ENCODE peak calls at places on chromosomes 13 and 19, in five cellular contexts. V is neural progenitor cell, Y is fibroblast of lung, T is PC-3, P is hepatocyte. O is an unnamed sample. For H3K9me3, the result is how much of the 10 kb centered on the place peaks cover.

GRCh38 chr13:32852568-32852967 is 163.7 kb upstream of the KL start:
- DNase-seq in Y (peak), P (no peak), T (peak), V (no peak), O (no peak)

GRCh38 chr19:2157452-2157851 is 6.1 kb upstream of the AP3D1 start:
- DNase-seq in P (no peak), T (no peak), V (no peak), Y (no peak), O (no peak)

GRCh38 chr13:102295316-102296048 is 106.4 kb downstream of the FGF14 start:
- DNase-seq in T (no peak), V (no peak), P (no peak), Y (peak), O (no peak)

GRCh38 chr13:24076124-24076523 is 84.4 kb upstream of the SPATA13 start:
- DNase-seq in T (peak), P (peak), Y (no peak), V (no peak), O (no peak)

GRCh38 chr13:97567510-97568243 is 133.7 kb downstream of the RAP2A start:
- DNase-seq in V (no peak), T (peak), Y (peak), P (peak), O (no peak)

GRCh38 chr13:102399791-102400618 is 1.8 kb downstream of the FGF14 start:
- DNase-seq in V (peak), P (no peak), Y (peak), T (no peak), O (no peak)

GRCh38 chr19:43957891-43958290 is 6.9 kb downstream of the ZNF221 start:
- DNase-seq in P (peak), Y (peak), V (no peak), T (no peak), O (no peak)

GRCh38 chr13:99642841-99643240 is 141.6 kb downstream of the TM9SF2 start:
- DNase-seq in V (no peak), P (no peak), Y (no peak), T (no peak), O (no peak)

GRCh38 chr13:108915634-108916497 is 286.5 kb downstream of the MYO16 start:
- DNase-seq in Y (peak), V (no peak), P (peak), T (peak), O (no peak)

GRCh38 chr13:113460064-113460555 is 6.8 kb upstream of the ADPRHL1 start:
- DNase-seq in T (no peak), V (no peak), P (no peak), Y (no peak), O (no peak)

GRCh38 chr19:45346449-45346848 is 5.9 kb downstream of the KLC3 start:
- DNase-seq in P (no peak), T (no peak), Y (no peak), V (peak), O (no peak)

GRCh38 chr13:50236898-50237318 is 221.7 kb downstream of the KCNRG start:
- DNase-seq in T (no peak), V (no peak), Y (no peak), P (no peak), O (no peak)

GRCh38 chr13:36736119-36736726 is 62.4 kb downstream of the SERTM1 start:
- DNase-seq in V (peak), Y (peak), T (peak), P (peak), O (peak)

GRCh38 chr19:45514376-45515051 is 7.2 kb downstream of the VASP start:
- DNase-seq in T (no peak), P (peak), Y (no peak), V (no peak), O (no peak)

GRCh38 chr13:31227063-31227462 is 27.3 kb downstream of the B3GLCT start:
- DNase-seq in T (peak), V (no peak), Y (no peak), P (no peak), O (no peak)

GRCh38 chr19:35144600-35145436 is 1.8 kb downstream of the FXYD7 start:
- DNase-seq in T (peak), Y (no peak), P (peak), V (peak), O (no peak)

GRCh38 chr13:107461751-107462150 is 753.6 kb downstream of the LIG4 start:
- DNase-seq in T (no peak), V (no peak), P (no peak), Y (peak), O (no peak)

GRCh38 chr13:101545521-101545920 is 93.0 kb downstream of the ITGBL1 start:
- DNase-seq in V (no peak), Y (peak), P (no peak), T (peak), O (no peak)

GRCh38 chr13:76266566-76266965 is 619.6 kb downstream of the KCTD12 start:
- DNase-seq in T (no peak), V (no peak), P (no peak), Y (peak), O (no peak)

GRCh38 chr19:45202637-45203036 is 24.1 kb downstream of the BLOC1S3 start:
- DNase-seq in P (no peak), T (no peak), Y (no peak), V (no peak), O (no peak)

GRCh38 chr13:69623973-69624372 is 483.7 kb upstream of the ATXN8OS start:
- DNase-seq in Y (no peak), T (no peak), P (no peak), V (no peak), O (no peak)

GRCh38 chr19:55647732-55648656 is at the start of gene CCDC106:
- DNase-seq in P (peak), T (peak), V (peak), Y (peak), O (no peak)

GRCh38 chr13:103218253-103218652 is 152.0 kb upstream of the SLC10A2 start:
- DNase-seq in Y (peak), P (no peak), V (no peak), T (peak), O (no peak)

GRCh38 chr13:26941345-26942174 is 181.0 kb upstream of the GPR12 start:
- DNase-seq in Y (peak), P (peak), T (peak), V (no peak), O (no peak)

GRCh38 chr13:36363464-36363863 is 17.3 kb upstream of the SPART start:
- DNase-seq in P (no peak), T (no peak), Y (no peak), V (no peak), O (no peak)

GRCh38 chr19:34475026-34475974 is 6.3 kb upstream of the WTIP start:
- DNase-seq in V (no peak), P (peak), T (peak), Y (peak), O (no peak)

GRCh38 chr13:79501538-79502232 is 20.7 kb downstream of the NDFIP2 start:
- DNase-seq in Y (no peak), T (peak), P (no peak), V (no peak), O (no peak)

GRCh38 chr19:1651548-1652394 is 644 bp downstream of the TCF3 start:
- DNase-seq in T (no peak), P (peak), Y (peak), V (peak), O (no peak)

GRCh38 chr13:27709779-27710178 is 82.5 kb upstream of the GSX1 start:
- DNase-seq in P (no peak), Y (no peak), T (no peak), V (no peak), O (no peak)

GRCh38 chr13:44758595-44759221 is 182.6 kb upstream of the TSC22D1 start:
- DNase-seq in V (no peak), P (peak), T (peak), Y (peak), O (no peak)

GRCh38 chr13:45331123-45331619 is 9.8 kb downstream of the TPT1 start:
- DNase-seq in Y (no peak), T (no peak), P (no peak), V (no peak), O (no peak)

GRCh38 chr13:111664060-111664459 is 343.6 kb downstream of the TEX29 start:
- DNase-seq in P (no peak), Y (no peak), T (no peak), V (no peak), O (no peak)

GRCh38 chr19:53365899-53366493 is 491 bp downstream of the ZNF525 start:
- DNase-seq in P (peak), V (peak), T (peak), Y (no peak), O (no peak)

DNA sequence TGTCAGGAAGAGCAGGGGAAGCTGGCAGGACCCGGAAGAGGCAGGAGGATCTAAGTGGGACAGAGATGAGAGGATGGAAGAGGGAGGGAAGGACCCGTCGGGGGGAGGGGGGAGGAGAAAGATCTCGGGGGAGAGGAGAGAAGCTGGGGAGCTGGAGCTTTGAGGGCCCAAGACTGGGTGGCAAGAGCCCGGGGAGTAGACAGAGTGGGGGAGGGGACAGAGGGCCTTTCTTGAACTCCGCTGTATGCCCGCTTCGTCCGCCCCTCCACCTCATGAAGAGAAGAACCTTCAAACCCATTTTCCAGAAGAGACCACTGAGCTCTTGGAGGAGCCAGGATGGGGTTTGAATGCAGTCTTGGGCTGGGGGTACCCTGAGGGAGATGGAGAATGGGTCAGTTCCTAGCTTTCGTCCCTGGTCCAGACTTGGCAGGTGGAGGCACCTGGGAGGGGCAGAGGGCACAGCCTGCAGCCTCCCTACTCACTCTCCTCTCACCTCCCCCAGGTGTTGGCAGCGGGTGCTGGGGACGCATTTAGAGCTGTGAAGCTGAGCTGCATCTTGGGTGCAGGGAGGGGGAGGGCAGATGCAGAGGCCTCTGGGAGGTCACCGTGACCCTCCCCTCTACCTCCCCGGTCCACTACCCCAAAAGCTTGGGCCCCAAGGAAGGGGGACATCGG is 925 bp upstream of the LRRC4B start:
- DNase-seq in V (no peak), Y (no peak), T (no peak), P (no peak), O (no peak)
- TF ChIP-seq EZH2 in V (no peak), Y (no peak), T (no peak), P (no peak), O (no peak)

DNA sequence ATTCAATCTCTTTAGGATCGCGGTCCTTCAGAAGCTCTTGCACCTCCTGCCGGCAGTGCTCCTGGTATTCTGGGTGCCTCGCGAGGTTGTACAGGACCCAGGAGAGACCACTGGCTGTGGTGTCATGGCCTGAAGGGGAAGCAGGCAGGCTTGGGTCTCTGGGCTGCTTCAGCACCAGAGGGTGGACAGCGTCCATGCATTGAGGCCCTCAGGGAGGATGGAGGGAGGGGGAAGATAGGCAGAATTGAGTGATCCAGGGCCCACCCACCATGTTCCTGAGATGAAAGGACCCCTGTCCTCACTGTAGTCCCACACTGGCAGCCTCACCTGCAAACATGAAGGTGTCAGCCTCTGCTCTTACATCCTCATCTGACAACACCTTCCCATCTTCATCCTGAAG is 17.9 kb upstream of the OR10H5 start:
- DNase-seq in T (peak), P (no peak), Y (no peak), V (no peak), O (no peak)
- H3K9me3 ChIP-seq in T (under half), P (under half), Y (under half), V (under half), O (under half)

GRCh38 chr19:18605196-18605545 is 1.4 kb downstream of the CRLF1 start:
- DNase-seq in Y (no peak), P (no peak), V (no peak), T (no peak), O (no peak)

GRCh38 chr19:18603255-18603957 is 3.2 kb downstream of the CRLF1 start:
- DNase-seq in V (peak), Y (no peak), T (peak), P (no peak), O (no peak)

GRCh38 chr19:18605546-18606280 is 886 bp downstream of the CRLF1 start:
- DNase-seq in V (peak), Y (no peak), T (no peak), P (no peak), O (no peak)

GRCh38 chr19:18603958-18604819 is 2.4 kb downstream of the CRLF1 start:
- DNase-seq in T (no peak), V (peak), Y (no peak), P (no peak), O (no peak)

GRCh38 chr19:18604820-18605159 is 1.8 kb downstream of the CRLF1 start:
- DNase-seq in Y (no peak), V (no peak), T (no peak), P (no peak), O (no peak)
- TF ChIP-seq EZH2 in Y (no peak), V (no peak), T (no peak), P (no peak), O (no peak)

DNA sequence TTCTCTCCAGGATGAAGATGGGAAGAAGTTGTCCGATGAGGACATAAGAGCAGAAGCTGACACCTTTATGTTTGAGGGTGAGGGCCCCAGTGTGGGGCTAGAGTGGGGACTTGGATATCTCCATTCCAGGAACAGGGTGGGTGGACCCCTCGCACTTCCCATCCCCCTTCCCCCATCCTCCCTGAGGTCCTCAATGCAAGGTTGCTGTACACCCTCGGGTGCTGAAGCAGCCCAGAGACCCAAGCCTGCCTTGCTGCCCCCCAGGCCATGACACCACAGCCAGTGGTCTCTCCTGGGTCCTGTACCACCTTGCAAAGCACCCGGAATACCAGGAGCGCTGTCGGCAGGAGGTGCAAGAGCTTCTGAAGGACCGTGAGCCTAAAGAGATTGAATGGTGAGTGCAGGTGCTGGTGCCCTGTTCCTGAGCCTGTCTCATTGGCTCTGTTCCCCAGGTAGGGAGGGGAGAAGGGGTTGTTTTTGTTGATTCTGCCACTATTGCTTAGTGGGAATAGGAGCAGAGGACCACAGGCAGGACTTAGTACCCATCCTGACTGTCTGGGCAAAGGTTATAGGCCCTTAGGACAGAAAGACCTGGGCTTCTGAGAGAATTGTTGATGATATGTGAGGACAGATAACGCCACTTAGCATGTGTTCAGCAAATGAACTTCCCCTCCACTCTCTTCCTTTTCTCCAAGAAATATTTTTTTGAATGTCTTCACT is 12.0 kb downstream of the CYP4F3 start:
- DNase-seq in P (no peak), Y (no peak), V (no peak), T (no peak), O (no peak)
- H3K9me3 ChIP-seq in P (under half), Y (under half), V (under half), T (under half), O (under half)

DNA sequence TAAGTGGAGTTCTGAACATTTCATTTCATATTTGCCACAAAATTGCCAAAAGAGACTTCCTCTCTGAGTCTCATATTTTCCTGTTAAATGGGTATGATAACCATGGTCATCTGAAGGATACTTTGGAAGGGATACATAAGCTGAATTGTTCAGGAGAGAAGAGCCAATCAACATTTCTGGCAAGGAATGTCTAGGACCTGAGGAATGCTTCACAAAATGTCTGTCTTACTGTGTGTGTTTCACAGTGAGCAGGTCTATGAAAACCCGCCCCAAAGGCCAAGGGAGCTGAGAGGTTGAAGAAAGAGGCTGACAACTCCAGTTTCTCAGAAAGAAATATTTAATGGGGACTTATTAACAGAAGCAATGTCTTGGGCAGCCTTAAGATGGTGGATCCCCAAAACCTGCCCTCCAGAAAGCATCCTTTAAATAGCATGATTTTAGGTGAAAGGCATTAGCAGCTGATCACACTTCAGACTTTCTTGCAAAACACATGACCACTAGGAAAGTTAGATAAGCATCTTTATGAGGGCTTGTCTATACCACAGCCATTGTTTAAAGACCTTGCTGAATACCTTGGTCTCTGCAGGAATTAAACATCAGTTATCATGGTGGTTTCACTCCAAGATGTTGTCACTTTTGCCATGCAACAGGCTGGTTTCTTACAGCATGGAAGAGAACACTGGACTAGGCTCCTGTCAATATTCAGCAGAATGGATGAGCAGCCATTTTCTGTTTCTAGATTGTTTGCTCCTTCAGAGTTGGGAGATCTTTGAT is 78.9 kb downstream of the TNFSF11 start:
- DNase-seq in T (peak), V (no peak), Y (no peak), P (no peak), O (no peak)
- TF ChIP-seq EZH2 in T (no peak), V (no peak), Y (no peak), P (no peak), O (no peak)

DNA sequence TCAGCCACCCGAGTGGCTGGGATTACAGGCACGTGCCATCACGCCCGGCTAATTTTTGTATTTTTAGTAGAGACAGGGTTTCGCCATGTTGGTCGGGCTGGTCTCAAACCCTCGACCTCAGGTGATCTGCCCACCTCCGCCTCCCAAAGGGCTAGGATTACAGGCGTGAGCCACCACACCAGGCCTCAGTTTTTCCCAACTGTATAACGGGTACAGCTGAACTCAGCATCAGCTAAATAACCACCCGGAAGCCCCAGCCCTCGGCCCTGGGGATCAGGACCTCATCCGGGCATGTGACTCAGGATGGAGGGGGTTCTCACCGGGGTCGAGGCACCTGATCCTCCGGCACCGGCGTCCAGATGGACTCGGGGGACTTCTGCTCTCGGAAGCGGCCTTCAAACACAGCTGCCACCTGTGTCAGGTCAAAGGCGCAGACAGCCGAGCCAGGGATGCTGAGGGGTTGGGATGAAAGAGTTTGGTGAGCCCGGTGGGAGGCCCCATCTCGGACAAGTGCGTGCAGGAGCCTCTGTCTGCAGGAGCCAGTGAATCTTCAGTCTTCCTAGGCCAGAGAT is 8.9 kb downstream of the SEMA6B start:
- DNase-seq in Y (no peak), V (no peak), P (no peak), T (no peak), O (no peak)
- H3K9me3 ChIP-seq in Y (under half), V (under half), P (under half), T (under half), O (under half)

GRCh38 chr19:8334458-8335342 is 8.4 kb downstream of the KANK3 start:
- DNase-seq in V (peak), P (peak), Y (peak), T (peak), O (no peak)
- TF ChIP-seq EZH2 in V (peak), P (no peak), Y (no peak), T (no peak), O (no peak)

GRCh38 chr19:36950335-36951119 is 34.4 kb downstream of the ZNF568 start:
- DNase-seq in Y (no peak), V (no peak), P (no peak), T (no peak), O (no peak)
- H3K9me3 ChIP-seq in Y (under half), V (under half), P (under half), T (under half), O (under half)

O was measured in SK-N-MC.